ENCODE peak calls at places on chromosomes 5 and 9, in five cellular contexts. One of them, this sample, is unnamed. For H3K4me1, the result is how much of the 10 kb centered on the place peaks cover.

GRCh38 chr5:112240011-112240410 is 179.1 kb downstream of the EPB41L4A start:
- DNase-seq in A549: peak
- DNase-seq in HCT116: no peak
- DNase-seq in tibial nerve: no peak
- DNase-seq in naive thymus-derived CD4-positive, alpha-beta T cell: no peak
- DNase-seq in this sample: no peak

GRCh38 chr5:15020731-15021130 is 149.2 kb upstream of the ANKH start:
- DNase-seq in naive thymus-derived CD4-positive, alpha-beta T cell: no peak
- DNase-seq in HCT116: no peak
- DNase-seq in tibial nerve: no peak
- DNase-seq in A549: no peak
- DNase-seq in this sample: no peak

GRCh38 chr9:23423999-23424398 is 402.0 kb downstream of the ELAVL2 start:
- DNase-seq in A549: no peak
- DNase-seq in naive thymus-derived CD4-positive, alpha-beta T cell: no peak
- DNase-seq in HCT116: no peak
- DNase-seq in tibial nerve: no peak
- DNase-seq in this sample: no peak

GRCh38 chr9:110921705-110922104 is 116.6 kb downstream of the LPAR1 start:
- DNase-seq in naive thymus-derived CD4-positive, alpha-beta T cell: no peak
- DNase-seq in A549: no peak
- DNase-seq in tibial nerve: no peak
- DNase-seq in HCT116: no peak
- DNase-seq in this sample: no peak

GRCh38 chr5:73497537-73498056 is 645 bp upstream of the BTF3 start:
- DNase-seq in naive thymus-derived CD4-positive, alpha-beta T cell: no peak
- DNase-seq in A549: no peak
- DNase-seq in HCT116: no peak
- DNase-seq in tibial nerve: no peak
- DNase-seq in this sample: no peak

GRCh38 chr9:5695860-5696259 is 67.0 kb downstream of the RIC1 start:
- DNase-seq in A549: no peak
- DNase-seq in naive thymus-derived CD4-positive, alpha-beta T cell: no peak
- DNase-seq in HCT116: no peak
- DNase-seq in tibial nerve: no peak
- DNase-seq in this sample: no peak

GRCh38 chr5:53035868-53036381 is 46.8 kb downstream of the ITGA2 start:
- DNase-seq in naive thymus-derived CD4-positive, alpha-beta T cell: no peak
- DNase-seq in A549: peak
- DNase-seq in tibial nerve: no peak
- DNase-seq in HCT116: no peak
- DNase-seq in this sample: no peak

GRCh38 chr5:140690941-140691924 is at the start of the genes HARS1 and HARS2:
- DNase-seq in A549: peak
- DNase-seq in tibial nerve: peak
- DNase-seq in naive thymus-derived CD4-positive, alpha-beta T cell: peak
- DNase-seq in HCT116: peak
- DNase-seq in this sample: peak

GRCh38 chr9:20732118-20732517 is 48.1 kb downstream of the FOCAD start:
- DNase-seq in tibial nerve: no peak
- DNase-seq in HCT116: no peak
- DNase-seq in naive thymus-derived CD4-positive, alpha-beta T cell: no peak
- DNase-seq in A549: peak
- DNase-seq in this sample: no peak

GRCh38 chr5:133354323-133355161 is 257.8 kb downstream of the FSTL4 start:
- DNase-seq in HCT116: no peak
- DNase-seq in tibial nerve: no peak
- DNase-seq in naive thymus-derived CD4-positive, alpha-beta T cell: no peak
- DNase-seq in A549: no peak
- DNase-seq in this sample: no peak

GRCh38 chr5:107376546-107377276 is 294.0 kb downstream of the EFNA5 start:
- DNase-seq in A549: no peak
- DNase-seq in tibial nerve: no peak
- DNase-seq in HCT116: no peak
- DNase-seq in naive thymus-derived CD4-positive, alpha-beta T cell: no peak
- DNase-seq in this sample: no peak

GRCh38 chr9:84573098-84573497 is 96.4 kb upstream of the NTRK2 start:
- DNase-seq in naive thymus-derived CD4-positive, alpha-beta T cell: no peak
- DNase-seq in tibial nerve: no peak
- DNase-seq in A549: no peak
- DNase-seq in HCT116: no peak
- DNase-seq in this sample: peak
- H3K4me3 ChIP-seq in naive thymus-derived CD4-positive, alpha-beta T cell: no peak
- H3K4me3 ChIP-seq in tibial nerve: no peak
- H3K4me3 ChIP-seq in A549: no peak
- H3K4me3 ChIP-seq in HCT116: no peak
- H3K4me3 ChIP-seq in this sample: no peak

GRCh38 chr5:142805339-142805738 is 35.2 kb downstream of the ARHGAP26 start:
- DNase-seq in tibial nerve: no peak
- DNase-seq in A549: no peak
- DNase-seq in HCT116: no peak
- DNase-seq in naive thymus-derived CD4-positive, alpha-beta T cell: no peak
- DNase-seq in this sample: no peak
- H3K27ac ChIP-seq in tibial nerve: no peak
- H3K27ac ChIP-seq in A549: no peak
- H3K27ac ChIP-seq in HCT116: no peak
- H3K27ac ChIP-seq in naive thymus-derived CD4-positive, alpha-beta T cell: no peak
- H3K27ac ChIP-seq in this sample: no peak

GRCh38 chr9:38023661-38024035 is 45.4 kb downstream of the SHB start:
- DNase-seq in naive thymus-derived CD4-positive, alpha-beta T cell: no peak
- DNase-seq in A549: no peak
- DNase-seq in tibial nerve: no peak
- DNase-seq in HCT116: no peak
- DNase-seq in this sample: no peak

GRCh38 chr9:38020251-38021076 is 48.6 kb downstream of the SHB start:
- DNase-seq in tibial nerve: no peak
- DNase-seq in naive thymus-derived CD4-positive, alpha-beta T cell: no peak
- DNase-seq in A549: no peak
- DNase-seq in HCT116: no peak
- DNase-seq in this sample: no peak

GRCh38 chr9:38024036-38024681 is 44.9 kb downstream of the SHB start:
- DNase-seq in tibial nerve: peak
- DNase-seq in A549: no peak
- DNase-seq in HCT116: no peak
- DNase-seq in naive thymus-derived CD4-positive, alpha-beta T cell: no peak
- DNase-seq in this sample: no peak

GRCh38 chr9:38022995-38023394 is 46.0 kb downstream of the SHB start:
- DNase-seq in HCT116: no peak
- DNase-seq in tibial nerve: no peak
- DNase-seq in naive thymus-derived CD4-positive, alpha-beta T cell: no peak
- DNase-seq in A549: no peak
- DNase-seq in this sample: no peak

GRCh38 chr9:38022203-38022602 is 46.8 kb downstream of the SHB start:
- DNase-seq in A549: no peak
- DNase-seq in tibial nerve: no peak
- DNase-seq in naive thymus-derived CD4-positive, alpha-beta T cell: no peak
- DNase-seq in HCT116: no peak
- DNase-seq in this sample: no peak
- H3K4me1 ChIP-seq in A549: half or more
- H3K4me1 ChIP-seq in tibial nerve: half or more
- H3K4me1 ChIP-seq in naive thymus-derived CD4-positive, alpha-beta T cell: under half
- H3K4me1 ChIP-seq in HCT116: half or more
- H3K4me1 ChIP-seq in this sample: under half

GRCh38 chr5:55231029-55231475 is 2.4 kb downstream of the CCNO start:
- DNase-seq in A549: no peak
- DNase-seq in HCT116: no peak
- DNase-seq in tibial nerve: no peak
- DNase-seq in naive thymus-derived CD4-positive, alpha-beta T cell: no peak
- DNase-seq in this sample: no peak

GRCh38 chr5:55232985-55233928 is at the start of gene CCNO:
- DNase-seq in HCT116: peak
- DNase-seq in tibial nerve: peak
- DNase-seq in A549: peak
- DNase-seq in naive thymus-derived CD4-positive, alpha-beta T cell: peak
- DNase-seq in this sample: no peak

GRCh38 chr5:55230086-55230629 is 3.0 kb upstream of the MCIDAS start:
- DNase-seq in HCT116: no peak
- DNase-seq in A549: no peak
- DNase-seq in tibial nerve: no peak
- DNase-seq in naive thymus-derived CD4-positive, alpha-beta T cell: no peak
- DNase-seq in this sample: no peak

GRCh38 chr5:55232194-55232984 is 1.0 kb downstream of the CCNO start:
- DNase-seq in A549: peak
- DNase-seq in tibial nerve: no peak
- DNase-seq in HCT116: peak
- DNase-seq in naive thymus-derived CD4-positive, alpha-beta T cell: no peak
- DNase-seq in this sample: no peak

DNA sequence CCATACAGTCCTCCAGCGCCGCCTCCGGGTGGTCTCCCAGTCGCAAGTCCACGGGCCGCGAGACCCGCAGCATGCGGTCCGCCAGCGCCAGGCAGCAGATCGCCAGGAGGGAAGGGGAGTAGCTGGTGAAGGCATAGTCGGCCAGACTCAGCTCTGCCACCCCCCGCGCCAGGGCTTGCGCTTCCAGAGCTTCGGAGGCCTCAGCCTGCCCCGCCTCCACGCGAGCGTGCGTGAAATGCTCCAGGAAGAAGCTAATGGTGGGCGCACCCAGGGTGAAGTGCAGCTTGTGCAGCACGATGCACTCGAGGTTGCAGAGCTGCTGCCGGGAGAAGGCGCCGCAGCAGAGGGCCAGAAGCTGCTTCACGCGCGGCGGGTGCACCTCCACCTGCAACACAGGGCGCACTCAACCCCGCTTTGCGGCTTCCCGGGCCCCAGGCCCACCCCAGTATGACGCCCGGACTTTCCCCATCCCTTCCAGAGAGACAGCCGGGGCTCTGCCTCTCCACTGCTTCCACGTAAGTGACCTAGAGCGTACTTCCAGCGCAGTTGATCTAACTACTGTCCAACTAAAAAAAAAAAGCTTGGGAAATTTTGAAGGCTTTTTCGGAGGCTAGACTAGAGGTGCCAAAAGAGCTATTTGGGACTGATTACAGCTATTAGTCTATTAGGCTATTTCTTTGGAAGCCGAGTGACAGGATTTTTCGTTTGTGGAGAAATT is 1.8 kb downstream of the CCNO start:
- DNase-seq in tibial nerve: no peak
- DNase-seq in A549: no peak
- DNase-seq in naive thymus-derived CD4-positive, alpha-beta T cell: peak
- DNase-seq in HCT116: no peak
- DNase-seq in this sample: no peak
- H3K4me3 ChIP-seq in tibial nerve: peak
- H3K4me3 ChIP-seq in A549: peak
- H3K4me3 ChIP-seq in naive thymus-derived CD4-positive, alpha-beta T cell: peak
- H3K4me3 ChIP-seq in HCT116: peak
- H3K4me3 ChIP-seq in this sample: peak

DNA sequence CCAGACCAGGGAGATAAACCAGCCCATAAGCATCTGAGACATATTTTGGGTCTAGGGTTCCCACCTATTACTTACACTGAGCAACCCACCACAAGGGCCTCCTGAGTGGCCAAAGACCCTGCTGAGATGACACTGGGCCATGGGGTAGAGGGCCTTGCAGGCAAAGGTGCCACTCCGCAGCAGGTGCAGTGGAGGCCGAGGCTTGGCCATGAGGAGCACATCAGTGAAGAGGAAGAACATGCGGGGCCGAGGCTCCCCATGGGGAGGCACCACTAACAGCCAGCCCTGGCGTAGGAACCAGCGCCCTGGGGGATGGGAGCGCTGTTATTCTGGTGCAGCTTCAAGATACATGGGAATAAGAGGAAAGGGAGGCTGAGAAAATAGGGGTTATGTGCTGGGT is 2.6 kb downstream of the ARHGEF39 start:
- DNase-seq in HCT116: no peak
- DNase-seq in A549: no peak
- DNase-seq in tibial nerve: no peak
- DNase-seq in naive thymus-derived CD4-positive, alpha-beta T cell: no peak
- DNase-seq in this sample: no peak
- H3K27ac ChIP-seq in HCT116: peak
- H3K27ac ChIP-seq in A549: no peak
- H3K27ac ChIP-seq in tibial nerve: no peak
- H3K27ac ChIP-seq in naive thymus-derived CD4-positive, alpha-beta T cell: peak
- H3K27ac ChIP-seq in this sample: no peak